ENCODE peak calls at places on chromosomes 13 and 19, in five cellular contexts. N is activated CD8-positive, alpha-beta memory T cell treated with anti-CD3 and anti-CD28 coated beads for 24 hours; C is progenitor cell of endocrine pancreas; P is stimulated activated CD4-positive, alpha-beta T cell treated with anti-CD3 and anti-CD28 coated beads, Interleukin-2, amount 100 ng/mL, for 48 hours; K is left ventricle myocardium superior. T is an unnamed sample.

GRCh38 chr19:39183100-39183499 is 13.7 kb upstream of the NCCRP1 start:
- DNase-seq in N (no peak), C (no peak), P (no peak), K (no peak), T (no peak)

GRCh38 chr19:40511487-40511886 is 44.7 kb downstream of the SPTBN4 start:
- DNase-seq in N (no peak), C (no peak), P (no peak), K (no peak), T (no peak)

GRCh38 chr13:72293206-72293605 is 426.2 kb upstream of the DACH1 start:
- DNase-seq in N (no peak), C (no peak), P (no peak), K (no peak), T (no peak)

GRCh38 chr19:17654993-17655392 is 33.2 kb downstream of the UNC13A start:
- DNase-seq in N (no peak), C (no peak), P (no peak), K (no peak), T (no peak)

GRCh38 chr13:96940961-96941360 is 53.3 kb downstream of the OXGR1 start:
- DNase-seq in N (no peak), C (no peak), P (no peak), K (no peak), T (no peak)

GRCh38 chr13:46552302-46552680 is 679 bp upstream of the LRCH1 start:
- DNase-seq in N (no peak), C (no peak), P (no peak), K (peak; percentile 43), T (no peak)

GRCh38 chr19:35975608-35976214 is 19.3 kb upstream of the SDHAF1 start:
- DNase-seq in N (no peak), C (peak; percentile 31), P (no peak), K (no peak), T (no peak)

GRCh38 chr13:30581582-30581981 is 36.1 kb upstream of the USPL1 start:
- DNase-seq in N (no peak), C (no peak), P (no peak), K (no peak), T (no peak)

GRCh38 chr13:82675024-82675423 is 1207.2 kb downstream of the SLITRK1 start:
- DNase-seq in N (no peak), C (no peak), P (no peak), K (no peak), T (no peak)

GRCh38 chr13:43422061-43422460 is 364.7 kb downstream of the ENOX1 start:
- DNase-seq in N (no peak), C (no peak), P (no peak), K (no peak), T (no peak)

GRCh38 chr19:46056536-46056935 is 15.7 kb upstream of the IGFL4 start:
- DNase-seq in N (no peak), C (no peak), P (no peak), K (no peak), T (no peak)

GRCh38 chr13:54029226-54029625 is 1000.6 kb downstream of the OLFM4 start:
- DNase-seq in N (no peak), C (no peak), P (no peak), K (no peak), T (no peak)

GRCh38 chr19:55465460-55466245 is 1.1 kb upstream of the C19orf85 start:
- DNase-seq in N (no peak), C (no peak), P (no peak), K (no peak), T (no peak)

GRCh38 chr19:51098366-51099069 is 9.7 kb downstream of the CTU1 start:
- DNase-seq in N (peak; percentile 63), C (no peak), P (no peak), K (peak; percentile 81), T (peak; percentile 69)

GRCh38 chr19:10052602-10053360 is 33.3 kb upstream of the SHFL start:
- DNase-seq in N (no peak), C (no peak), P (no peak), K (no peak), T (no peak)

GRCh38 chr13:26605845-26606244 is 48.4 kb downstream of the WASF3 start:
- DNase-seq in N (no peak), C (no peak), P (no peak), K (no peak), T (no peak)

GRCh38 chr13:87035538-87035937 is 635.6 kb upstream of the SLITRK5 start:
- DNase-seq in N (no peak), C (no peak), P (no peak), K (no peak), T (no peak)

GRCh38 chr13:98033277-98034247 is 80.1 kb downstream of the IPO5 start:
- DNase-seq in N (no peak), C (no peak), P (no peak), K (no peak), T (no peak)

GRCh38 chr19:16208847-16209246 is 11.1 kb downstream of the AP1M1 start:
- DNase-seq in N (no peak), C (no peak), P (no peak), K (no peak), T (no peak)

GRCh38 chr13:94968040-94968756 is 255.9 kb upstream of the SOX21 start:
- DNase-seq in N (no peak), C (peak; percentile 26), P (no peak), K (no peak), T (peak; percentile 68)

GRCh38 chr13:39538826-39539555 is 64.0 kb downstream of the LHFPL6 start:
- DNase-seq in N (no peak), C (no peak), P (no peak), K (no peak), T (no peak)

GRCh38 chr13:41459754-41460111 is 2.4 kb downstream of the RGCC start:
- DNase-seq in N (no peak), C (no peak), P (no peak), K (no peak), T (no peak)

GRCh38 chr13:100944791-100945345 is 270.3 kb upstream of the TMTC4 start:
- DNase-seq in N (no peak), C (no peak), P (no peak), K (no peak), T (no peak)

GRCh38 chr19:24086974-24087595 is at the start of gene ZNF254:
- DNase-seq in N (peak; percentile 90), C (peak; percentile 67), P (peak; percentile 67), K (peak; percentile 90), T (peak; percentile 89)

GRCh38 chr13:100721885-100722512 is 47.4 kb upstream of the TMTC4 start:
- DNase-seq in N (peak; percentile 69), C (peak; percentile 27), P (peak; percentile 59), K (no peak), T (peak; percentile 73)

GRCh38 chr19:5621311-5621944 is 1.1 kb downstream of the SAFB2 start:
- DNase-seq in N (no peak), C (no peak), P (no peak), K (peak; percentile 41), T (no peak)

GRCh38 chr19:27974082-27974513 is 1238.9 kb downstream of the UQCRFS1 start:
- DNase-seq in N (no peak), C (peak; percentile 20), P (no peak), K (peak; percentile 27), T (peak; percentile 65)

GRCh38 chr13:111115841-111116500 is 861 bp downstream of the ARHGEF7 start:
- DNase-seq in N (no peak), C (no peak), P (no peak), K (peak; percentile 74), T (peak; percentile 54)

GRCh38 chr13:93413972-93414717 is 187.5 kb downstream of the GPC6 start:
- DNase-seq in N (no peak), C (no peak), P (no peak), K (no peak), T (no peak)

GRCh38 chr13:46996316-46996715 is 99.5 kb upstream of the HTR2A start:
- DNase-seq in N (no peak), C (no peak), P (no peak), K (no peak), T (no peak)